ENCODE peak calls at places on chromosome 13, in four cellular contexts. R is SK-N-SH, K is GM12878, N is HepG2. B is an unnamed sample.
A peak's percentile ranks its signal among the peaks of the same experiment; 100 is the strongest.

GRCh38 chr13:38868870-38869269 is 121.8 kb downstream of the STOML3 start:
- DNase-seq in R (no peak), K (no peak), N (no peak), B (no peak)

GRCh38 chr13:75173457-75174356 is 308.3 kb downstream of the TBC1D4 start:
- DNase-seq in R (no peak), K (no peak), N (peak; percentile 35), B (no peak)

GRCh38 chr13:24038405-24038804 is 122.1 kb upstream of the SPATA13 start:
- DNase-seq in R (no peak), K (no peak), N (no peak), B (no peak)

GRCh38 chr13:32548837-32549236 is 10.2 kb upstream of the N4BP2L2 start:
- DNase-seq in R (no peak), K (no peak), N (no peak), B (no peak)

GRCh38 chr13:24228852-24229458 is 68.4 kb downstream of the SPATA13 start:
- DNase-seq in R (peak; percentile 53), K (no peak), N (peak; percentile 65), B (no peak)

GRCh38 chr13:49124693-49125304 is 95.3 kb upstream of the MLNR start:
- DNase-seq in R (no peak), K (no peak), N (no peak), B (no peak)

GRCh38 chr13:58994778-58995177 is 1169.0 kb downstream of the DIAPH3 start:
- DNase-seq in R (no peak), K (no peak), N (no peak), B (no peak)

GRCh38 chr13:110266983-110267382 is 40.0 kb downstream of the COL4A1 start:
- DNase-seq in R (peak; percentile 58), K (no peak), N (no peak), B (no peak)

GRCh38 chr13:75675421-75675820 is 39.3 kb downstream of the LMO7 start:
- DNase-seq in R (no peak), K (no peak), N (no peak), B (no peak)

GRCh38 chr13:111233080-111233479 is 87.4 kb upstream of the TEX29 start:
- DNase-seq in R (no peak), K (no peak), N (no peak), B (no peak)

GRCh38 chr13:24858953-24859352 is 95.0 kb downstream of the RNF17 start:
- DNase-seq in R (no peak), K (no peak), N (no peak), B (no peak)

GRCh38 chr13:107563099-107563925 is 652.0 kb downstream of the LIG4 start:
- DNase-seq in R (peak; percentile 25), K (no peak), N (peak; percentile 0), B (no peak)

GRCh38 chr13:93227906-93228801 is 1.5 kb downstream of the GPC6 start:
- DNase-seq in R (peak; percentile 89), K (no peak), N (peak; percentile 80), B (no peak)

GRCh38 chr13:35566340-35566739 is 89.9 kb upstream of the MAB21L1 start:
- DNase-seq in R (no peak), K (no peak), N (no peak), B (no peak)

GRCh38 chr13:34419025-34419424 is 523.0 kb upstream of the NBEA start:
- DNase-seq in R (peak; percentile 68), K (no peak), N (no peak), B (no peak)
- TF ChIP-seq TCF12 in R (no peak), K (no peak), N (no peak), B (no peak)

DNA sequence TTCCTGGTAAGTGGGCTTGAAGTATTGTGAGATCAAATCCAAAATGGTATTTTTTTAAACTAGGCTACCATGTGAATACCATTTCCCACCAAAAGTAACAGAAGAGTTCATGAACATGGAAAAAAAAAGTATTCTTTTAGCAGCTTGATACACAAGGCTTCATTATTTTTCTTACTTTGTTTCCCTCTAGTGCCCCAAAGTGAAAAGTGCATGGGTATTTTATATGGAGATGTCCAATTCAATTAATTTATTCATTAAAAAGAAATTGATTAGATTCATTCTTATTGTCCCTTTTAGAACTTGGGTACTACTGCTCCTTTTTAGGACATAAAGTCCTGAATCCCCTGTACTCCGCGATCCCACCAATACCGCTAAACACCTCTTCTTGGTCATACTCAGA is 28.6 kb upstream of the SCEL start:
- DNase-seq in R (no peak), K (no peak), N (no peak), B (no peak)
- TF ChIP-seq TCF12 in R (no peak), K (no peak), N (no peak), B (no peak)

GRCh38 chr13:41648314-41648935 is 191.1 kb downstream of the RGCC start:
- DNase-seq in R (no peak), K (no peak), N (peak; percentile 98), B (no peak)
- TF ChIP-seq TCF12 in R (no peak), K (no peak), N (no peak), B (no peak)

GRCh38 chr13:50587122-50587521 is 256.4 kb downstream of the DLEU7 start:
- DNase-seq in R (no peak), K (no peak), N (no peak), B (no peak)

GRCh38 chr13:50587839-50588373 is 255.6 kb downstream of the DLEU7 start:
- DNase-seq in R (no peak), K (no peak), N (no peak), B (no peak)

GRCh38 chr13:50588736-50589135 is 254.8 kb downstream of the DLEU7 start:
- DNase-seq in R (no peak), K (no peak), N (no peak), B (no peak)

GRCh38 chr13:50581586-50582196 is 261.8 kb downstream of the DLEU7 start:
- DNase-seq in R (no peak), K (no peak), N (no peak), B (no peak)

DNA sequence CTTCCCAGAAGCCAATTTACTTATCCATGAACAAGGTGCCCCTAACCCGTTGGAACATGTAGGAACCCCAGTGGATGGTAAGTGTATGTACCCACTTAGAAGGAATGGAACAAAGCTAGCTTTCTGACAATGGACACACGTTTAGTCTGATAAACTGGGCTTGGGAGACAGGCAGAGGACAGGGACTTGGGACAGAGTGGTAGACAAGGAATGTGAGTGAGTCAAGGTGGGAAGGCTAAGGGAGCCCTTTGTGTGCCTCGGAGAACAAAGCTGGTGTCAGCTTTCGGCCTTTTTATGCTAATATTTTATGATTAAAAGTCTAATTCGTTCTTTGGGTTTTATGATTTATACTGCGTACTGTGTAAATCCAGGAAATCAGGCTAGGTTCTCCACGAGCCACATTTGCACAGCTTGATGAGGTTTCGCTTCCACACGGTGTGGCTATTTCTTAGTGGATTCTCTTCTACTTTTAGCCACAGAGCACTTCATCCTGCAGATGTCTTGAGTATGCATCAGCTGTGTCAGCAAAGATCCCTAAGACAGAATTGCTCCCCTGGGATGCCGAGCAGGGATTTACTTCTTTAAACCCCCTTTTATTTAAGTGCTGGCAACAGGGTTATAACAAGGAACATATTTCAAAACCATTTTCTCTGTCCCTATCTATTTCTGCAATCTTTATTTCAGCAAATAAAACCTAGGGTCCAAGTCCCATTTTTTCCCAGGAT is 258.5 kb downstream of the DLEU7 start:
- DNase-seq in R (no peak), K (no peak), N (no peak), B (no peak)
- TF ChIP-seq TCF12 in R (no peak), K (no peak), N (no peak), B (no peak)

GRCh38 chr13:113140677-113141590 is 17.5 kb upstream of the PROZ start:
- DNase-seq in R (peak; percentile 12), K (no peak), N (no peak), B (no peak)
- TF ChIP-seq TCF12 in R (no peak), K (no peak), N (no peak), B (no peak)

GRCh38 chr13:18235172-18235571 is 946.5 kb downstream of the TUBA3C start:
- DNase-seq in R (no peak), K (no peak), N (no peak), B (no peak)

GRCh38 chr13:18233783-18234299 is 947.8 kb downstream of the TUBA3C start:
- DNase-seq in R (no peak), K (no peak), N (no peak), B (no peak)

GRCh38 chr13:18236528-18236815 is 945.2 kb downstream of the TUBA3C start:
- DNase-seq in R (no peak), K (no peak), N (no peak), B (no peak)

GRCh38 chr13:18232994-18233782 is 948.4 kb downstream of the TUBA3C start:
- DNase-seq in R (no peak), K (no peak), N (no peak), B (no peak)

DNA sequence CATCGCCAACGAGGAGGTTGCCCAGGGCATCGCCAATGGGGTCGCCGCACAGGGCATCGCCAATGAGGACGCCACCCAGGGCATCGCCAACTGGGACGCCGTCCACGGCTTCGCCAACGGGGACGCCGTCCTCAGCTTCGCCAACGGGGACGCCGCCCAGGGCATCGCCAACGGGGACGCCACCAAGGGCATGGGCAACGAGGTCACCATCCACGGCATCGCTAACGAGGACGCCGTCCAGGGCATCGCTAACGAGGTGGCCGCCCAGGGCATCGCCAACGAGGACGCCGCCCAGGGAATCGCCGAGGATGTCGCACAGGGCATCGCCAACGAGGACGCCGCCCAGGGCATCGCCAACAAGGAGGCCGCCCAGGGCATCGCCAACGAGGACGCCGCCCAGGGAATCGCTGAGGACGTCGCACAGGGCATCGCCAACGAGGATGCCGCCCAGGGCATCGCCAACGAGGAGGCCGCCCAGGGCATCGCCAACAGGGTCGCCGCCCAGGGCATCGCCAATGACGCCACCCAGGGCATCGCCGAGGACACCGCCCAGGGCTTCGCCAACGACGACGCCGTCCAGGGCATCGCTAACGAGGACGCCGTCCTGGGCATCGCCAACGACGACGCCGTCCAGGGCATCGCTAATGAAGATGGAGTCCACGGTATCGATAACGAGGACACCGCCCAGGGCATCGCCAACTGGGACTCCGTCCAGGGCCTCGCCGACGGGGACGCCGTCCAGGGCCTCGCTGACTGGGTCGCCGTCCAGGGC is 945.7 kb downstream of the TUBA3C start:
- DNase-seq in R (no peak), K (no peak), N (no peak), B (no peak)
- TF ChIP-seq TCF12 in R (no peak), K (no peak), N (no peak), B (no peak)

GRCh38 chr13:67377919-67378318 is 147.8 kb upstream of the PCDH9 start:
- DNase-seq in R (no peak), K (no peak), N (no peak), B (no peak)

DNA sequence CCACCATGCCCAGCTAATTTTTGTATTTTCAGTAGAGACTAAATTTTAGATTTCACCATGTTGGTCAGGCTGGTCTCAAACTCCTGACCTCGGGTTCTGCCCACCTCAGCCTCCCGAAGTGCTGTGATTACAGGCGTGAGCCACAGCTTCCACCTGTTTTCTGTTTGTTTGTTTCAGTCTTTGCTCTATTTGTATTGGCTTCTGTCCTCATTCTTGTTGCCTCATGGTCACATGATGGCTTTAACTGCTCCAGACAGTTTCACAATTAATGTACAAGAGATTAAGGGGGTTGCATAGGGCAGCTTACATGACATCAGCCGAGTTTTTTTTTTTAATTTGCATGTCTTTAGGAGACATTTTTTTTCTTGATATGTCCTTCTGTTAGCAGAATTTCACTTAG is 153.2 kb upstream of the PCDH9 start:
- DNase-seq in R (no peak), K (no peak), N (peak; percentile 1), B (no peak)
- TF ChIP-seq TCF12 in R (no peak), K (no peak), N (no peak), B (no peak)

GRCh38 chr13:40346592-40346991 is 319.8 kb downstream of the FOXO1 start:
- DNase-seq in R (no peak), K (no peak), N (no peak), B (no peak)
- TF ChIP-seq TCF12 in R (no peak), K (no peak), N (no peak), B (no peak)

B was measured in H1.